ENCODE peak calls at places on chromosomes 11 and 22, in five cellular contexts. Y is upper lobe of right lung, X is endodermal cell, O is A549, L is choroid plexus epithelial cell. T is an unnamed sample.

GRCh38 chr11:83819936-83820549 is 533.9 kb upstream of the CCDC90B start:
- DNase-seq in Y (no peak), X (no peak), O (peak), L (peak), T (no peak)

GRCh38 chr11:122751298-122752070 is 86.8 kb upstream of the CRTAM start:
- DNase-seq in Y (no peak), X (no peak), O (no peak), L (peak), T (no peak)

GRCh38 chr11:2300936-2301630 is 635 bp downstream of the C11orf21 start:
- DNase-seq in Y (peak), X (no peak), O (no peak), L (no peak), T (peak)

GRCh38 chr11:9760180-9760550 is 96.3 kb downstream of the SWAP70 start:
- DNase-seq in Y (peak), X (no peak), O (no peak), L (peak), T (no peak)

GRCh38 chr11:107259826-107260225 is 197.8 kb downstream of the CWF19L2 start:
- DNase-seq in Y (no peak), X (no peak), O (no peak), L (no peak), T (no peak)

GRCh38 chr22:25186140-25186539 is 13.5 kb upstream of the CRYBB3 start:
- DNase-seq in Y (no peak), X (no peak), O (no peak), L (no peak), T (no peak)

GRCh38 chr22:26894766-26895485 is 237.5 kb downstream of the MIAT start:
- DNase-seq in Y (no peak), X (no peak), O (peak), L (peak), T (no peak)

GRCh38 chr11:75850787-75851186 is 35.8 kb downstream of the UVRAG start:
- DNase-seq in Y (no peak), X (no peak), O (no peak), L (peak), T (no peak)

GRCh38 chr11:16776716-16777115 is 38.3 kb downstream of the C11orf58 start:
- DNase-seq in Y (peak), X (no peak), O (no peak), L (no peak), T (no peak)

GRCh38 chr11:106480581-106481185 is 403.2 kb downstream of the AASDHPPT start:
- DNase-seq in Y (no peak), X (no peak), O (no peak), L (peak), T (no peak)

GRCh38 chr11:34192481-34193401 is 87.3 kb downstream of the NAT10 start:
- DNase-seq in Y (no peak), X (no peak), O (peak), L (peak), T (no peak)

GRCh38 chr11:126809514-126810289 is 190.9 kb downstream of the KIRREL3 start:
- DNase-seq in Y (no peak), X (no peak), O (no peak), L (no peak), T (no peak)

GRCh38 chr11:69460540-69461257 is 20.8 kb upstream of the LINC01488 start:
- DNase-seq in Y (no peak), X (no peak), O (peak), L (peak), T (no peak)

GRCh38 chr11:975824-976223 is 50.2 kb downstream of the AP2A2 start:
- DNase-seq in Y (no peak), X (peak), O (peak), L (peak), T (peak)

GRCh38 chr11:109939176-109939810 is 153.9 kb upstream of the ZC3H12C start:
- DNase-seq in Y (no peak), X (peak), O (peak), L (peak), T (peak)

GRCh38 chr22:18024276-18024939 is at the start of gene MICAL3:
- DNase-seq in Y (peak), X (peak), O (peak), L (peak), T (peak)

GRCh38 chr22:22721681-22722309 is 77.4 kb downstream of the GGTLC2 start:
- DNase-seq in Y (peak), X (no peak), O (no peak), L (peak), T (no peak)

GRCh38 chr11:117217685-117218084 is 14.2 kb downstream of the PCSK7 start:
- DNase-seq in Y (no peak), X (no peak), O (no peak), L (no peak), T (no peak)

GRCh38 chr11:117219455-117219854 is 12.4 kb downstream of the PCSK7 start:
- DNase-seq in Y (no peak), X (no peak), O (no peak), L (no peak), T (no peak)

GRCh38 chr11:117217141-117217609 is 14.7 kb downstream of the PCSK7 start:
- DNase-seq in Y (peak), X (no peak), O (no peak), L (peak), T (no peak)

GRCh38 chr11:117219001-117219400 is 12.9 kb downstream of the PCSK7 start:
- DNase-seq in Y (peak), X (no peak), O (no peak), L (no peak), T (no peak)

GRCh38 chr11:117218133-117218915 is 13.5 kb downstream of the PCSK7 start:
- DNase-seq in Y (peak), X (no peak), O (no peak), L (peak), T (no peak)
- H3K4me3 ChIP-seq in Y (no peak), X (no peak), O (no peak), L (no peak), T (no peak)

DNA sequence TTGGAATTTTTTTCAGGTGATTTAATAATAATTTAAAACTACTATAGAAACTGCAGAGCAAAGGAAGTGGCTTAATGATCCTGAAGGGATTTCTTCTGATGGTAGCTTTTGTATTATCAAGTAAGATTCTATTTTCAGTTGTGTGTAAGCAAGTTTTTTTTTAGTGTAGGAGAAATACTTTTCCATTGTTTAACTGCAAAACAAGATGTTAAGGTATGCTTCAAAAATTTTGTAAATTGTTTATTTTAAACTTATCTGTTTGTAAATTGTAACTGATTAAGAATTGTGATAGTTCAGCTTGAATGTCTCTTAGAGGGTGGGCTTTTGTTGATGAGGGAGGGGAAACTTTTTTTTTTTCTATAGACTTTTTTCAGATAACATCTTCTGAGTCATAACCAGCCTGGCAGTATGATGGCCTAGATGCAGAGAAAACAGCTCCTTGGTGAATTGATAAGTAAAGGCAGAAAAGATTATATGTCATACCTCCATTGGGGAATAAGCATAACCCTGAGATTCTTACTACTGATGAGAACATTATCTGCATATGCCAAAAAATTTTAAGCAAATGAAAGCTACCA is 3.5 kb downstream of the MALAT1 start:
- DNase-seq in Y (no peak), X (no peak), O (peak), L (peak), T (no peak)
- H3K4me3 ChIP-seq in Y (peak), X (peak), O (peak), L (peak), T (peak)

DNA sequence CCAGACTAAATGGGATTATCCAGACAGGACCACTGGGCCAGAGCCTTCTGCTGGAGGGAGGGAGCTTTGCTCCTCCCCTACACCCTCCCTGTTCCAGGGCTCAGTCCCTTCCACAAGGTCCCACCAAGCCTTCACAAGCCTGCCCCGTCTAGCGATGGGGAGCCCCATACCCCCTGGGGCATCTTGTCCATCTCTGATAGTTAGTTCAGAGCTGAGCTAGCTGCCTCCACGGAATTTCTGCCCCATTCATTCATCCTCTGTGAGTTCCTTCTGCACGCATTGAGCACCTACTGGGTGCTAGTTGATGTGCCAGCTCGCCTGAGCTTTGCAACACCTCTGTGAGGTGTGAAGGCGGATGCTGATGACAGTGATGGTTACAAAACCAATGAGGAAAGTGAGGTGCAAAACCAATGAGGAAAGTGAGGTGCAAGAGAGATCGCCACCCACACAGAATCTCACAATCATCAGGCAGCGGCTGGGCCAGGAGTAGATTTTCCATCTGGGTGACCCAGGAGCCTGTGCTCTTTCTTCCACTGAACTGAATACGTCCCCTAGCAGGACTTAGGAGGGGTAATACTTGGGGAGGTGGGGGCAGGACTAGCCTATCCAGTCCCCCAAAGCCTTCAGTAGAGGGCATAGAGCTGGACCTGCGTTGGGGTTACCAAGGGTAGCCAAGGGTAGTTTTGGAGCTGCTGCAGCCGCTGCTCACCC is 21.5 kb upstream of the CBX7 start:
- DNase-seq in Y (no peak), X (peak), O (no peak), L (peak), T (no peak)
- H3K4me3 ChIP-seq in Y (no peak), X (no peak), O (no peak), L (no peak), T (no peak)

GRCh38 chr11:8698379-8698851 is 15.8 kb downstream of the RPL27A start:
- DNase-seq in Y (no peak), X (no peak), O (no peak), L (no peak), T (no peak)

GRCh38 chr11:8701891-8702597 is 19.5 kb downstream of the RPL27A start:
- DNase-seq in Y (no peak), X (no peak), O (no peak), L (no peak), T (no peak)

GRCh38 chr11:8699903-8700302 is 17.3 kb downstream of the RPL27A start:
- DNase-seq in Y (no peak), X (peak), O (no peak), L (peak), T (no peak)

GRCh38 chr11:8697056-8697455 is 14.5 kb downstream of the RPL27A start:
- DNase-seq in Y (no peak), X (peak), O (no peak), L (no peak), T (no peak)

DNA sequence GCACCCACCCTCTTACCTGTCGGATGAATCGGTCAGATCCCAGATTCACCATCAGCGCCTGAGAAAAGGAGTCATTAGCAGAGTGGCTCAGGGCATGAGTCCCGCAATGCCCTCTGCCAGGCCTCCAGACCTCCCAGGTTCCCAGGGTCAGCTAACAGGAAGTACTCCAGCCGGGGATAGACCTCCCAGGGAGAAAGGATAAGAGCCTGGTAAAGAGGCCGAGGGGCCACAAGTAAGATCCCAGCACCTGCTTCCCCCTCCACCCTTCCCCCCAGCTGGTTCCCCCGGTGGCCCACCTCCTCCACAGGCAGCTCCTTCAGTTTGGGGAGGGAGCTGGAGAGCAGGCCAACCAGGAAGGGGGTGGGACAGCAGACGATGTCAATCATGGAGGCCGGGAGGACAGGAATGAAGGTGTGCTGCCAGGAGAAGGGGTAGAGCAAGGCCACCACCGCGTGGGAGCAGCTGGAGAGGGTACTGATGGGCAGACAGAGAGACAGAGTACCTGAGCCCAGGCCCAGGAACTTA is 16.4 kb downstream of the RPL27A start:
- DNase-seq in Y (no peak), X (peak), O (no peak), L (no peak), T (peak)
- H3K4me3 ChIP-seq in Y (no peak), X (no peak), O (no peak), L (no peak), T (no peak)

GRCh38 chr11:63888170-63889086 is 28.5 kb downstream of the RCOR2 start:
- DNase-seq in Y (peak), X (peak), O (peak), L (peak), T (peak)
- H3K4me3 ChIP-seq in Y (peak), X (peak), O (peak), L (peak), T (peak)

GRCh38 chr22:38737302-38738060 is 18.3 kb downstream of the SUN2 start:
- DNase-seq in Y (no peak), X (no peak), O (no peak), L (no peak), T (peak)

GRCh38 chr22:38735126-38735464 is 20.7 kb downstream of the SUN2 start:
- DNase-seq in Y (no peak), X (no peak), O (no peak), L (no peak), T (peak)

GRCh38 chr22:38735465-38736256 is 20.1 kb downstream of the SUN2 start:
- DNase-seq in Y (no peak), X (no peak), O (no peak), L (no peak), T (peak)

GRCh38 chr22:38734203-38735100 is 21.3 kb downstream of the SUN2 start:
- DNase-seq in Y (peak), X (no peak), O (no peak), L (no peak), T (peak)

GRCh38 chr22:38736257-38736570 is 19.6 kb downstream of the SUN2 start:
- DNase-seq in Y (no peak), X (no peak), O (no peak), L (no peak), T (no peak)
- H3K4me3 ChIP-seq in Y (no peak), X (no peak), O (no peak), L (no peak), T (no peak)

DNA sequence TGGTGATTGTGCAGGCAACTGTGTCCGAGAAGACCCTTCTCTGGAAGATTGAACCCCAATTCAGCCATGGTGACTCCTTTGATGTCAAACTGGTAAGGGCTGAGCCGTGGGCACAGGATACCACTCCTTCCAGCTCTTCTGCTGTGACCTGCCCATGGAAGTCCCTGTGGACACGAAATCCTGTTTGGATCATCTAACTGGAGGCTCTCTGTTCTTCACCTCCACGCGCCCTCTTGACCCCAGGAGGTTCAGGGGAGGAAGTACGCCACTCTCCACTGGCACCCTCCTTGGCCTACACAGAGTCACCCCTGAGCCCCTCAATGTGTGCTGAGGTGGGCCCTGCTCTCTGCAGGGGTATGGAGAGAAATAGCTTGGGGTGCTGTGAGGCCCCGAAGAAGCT is 810 bp downstream of the ISX start:
- DNase-seq in Y (no peak), X (no peak), O (no peak), L (no peak), T (no peak)
- H3K4me3 ChIP-seq in Y (no peak), X (no peak), O (no peak), L (no peak), T (no peak)

DNA sequence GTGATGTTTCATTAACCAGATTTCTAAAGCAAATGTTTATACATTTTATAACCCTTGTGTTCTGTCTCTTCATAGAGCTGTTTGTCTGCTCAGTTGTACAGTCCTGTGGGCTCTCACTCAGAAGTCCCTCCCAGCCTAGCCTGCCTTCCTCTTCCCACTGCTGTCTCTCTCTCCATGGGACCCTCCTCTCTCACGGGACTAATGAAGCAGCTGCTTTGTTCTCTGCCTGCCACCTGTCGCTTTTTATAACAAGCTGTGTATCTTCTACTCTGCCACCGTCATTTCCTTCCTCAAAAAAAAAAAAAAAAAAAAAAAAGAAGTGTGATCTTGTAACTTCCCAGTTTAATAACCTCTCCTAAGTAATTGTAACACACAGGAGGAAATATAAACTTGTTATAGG is 92.2 kb upstream of the ALKBH3 start:
- DNase-seq in Y (no peak), X (no peak), O (no peak), L (no peak), T (no peak)
- H3K4me3 ChIP-seq in Y (no peak), X (no peak), O (no peak), L (no peak), T (no peak)

T was measured in H7.